ENCODE peak calls at places on chromosomes 3 and 15, in five cellular contexts. F, A, K, D and R are unnamed samples. For H3K9me3, the result is how much of the 10 kb centered on the place peaks cover.

GRCh38 chr3:126618021-126618420 is 36.9 kb downstream of the TXNRD3 start:
- DNase-seq in A (no peak), F (no peak), K (no peak), D (no peak), R (no peak)

GRCh38 chr3:130779031-130779430 is 32.4 kb upstream of the PIK3R4 start:
- DNase-seq in F (no peak), K (no peak), A (no peak), D (no peak), R (no peak)

GRCh38 chr3:13622356-13622755 is 73.4 kb downstream of the FBLN2 start:
- DNase-seq in D (no peak), F (no peak), K (no peak), A (no peak), R (no peak)

GRCh38 chr3:185330644-185331043 is 32.3 kb upstream of the MAP3K13 start:
- DNase-seq in K (no peak), A (peak), D (no peak), F (no peak), R (no peak)

GRCh38 chr3:51539291-51539891 is 872 bp downstream of the RAD54L2 start:
- DNase-seq in F (peak), K (no peak), A (no peak), D (no peak), R (no peak)

GRCh38 chr3:13105181-13105580 is 32.0 kb upstream of the IQSEC1 start:
- DNase-seq in K (no peak), A (no peak), D (no peak), F (peak), R (no peak)

GRCh38 chr3:127600749-127601456 is 2.7 kb downstream of the MCM2 start:
- DNase-seq in K (no peak), D (no peak), A (no peak), F (no peak), R (no peak)

GRCh38 chr3:44761347-44762169 is at the start of the genes KIAA1143 and KIF15:
- DNase-seq in F (peak), A (peak), D (peak), K (peak), R (peak)

GRCh38 chr15:99565031-99565280 is 828 bp upstream of the MEF2A start:
- DNase-seq in A (no peak), F (no peak), D (no peak), K (no peak), R (no peak)

GRCh38 chr3:12904951-12905315 is 63.6 kb upstream of the RPL32 start:
- DNase-seq in F (no peak), K (no peak), D (no peak), A (no peak), R (no peak)

GRCh38 chr3:37945407-37945802 is 45.2 kb upstream of the VILL start:
- DNase-seq in F (no peak), D (no peak), K (no peak), A (no peak), R (no peak)

GRCh38 chr3:187616307-187616939 is 53.8 kb downstream of the SST start:
- DNase-seq in D (no peak), K (no peak), F (peak), A (peak), R (peak)

GRCh38 chr3:97940034-97940433 is 32.2 kb downstream of the RIOX2 start:
- DNase-seq in K (no peak), F (no peak), A (no peak), D (no peak), R (no peak)
- H3K9me3 ChIP-seq in K (under half), F (under half), A (under half), D (under half), R (under half)

DNA sequence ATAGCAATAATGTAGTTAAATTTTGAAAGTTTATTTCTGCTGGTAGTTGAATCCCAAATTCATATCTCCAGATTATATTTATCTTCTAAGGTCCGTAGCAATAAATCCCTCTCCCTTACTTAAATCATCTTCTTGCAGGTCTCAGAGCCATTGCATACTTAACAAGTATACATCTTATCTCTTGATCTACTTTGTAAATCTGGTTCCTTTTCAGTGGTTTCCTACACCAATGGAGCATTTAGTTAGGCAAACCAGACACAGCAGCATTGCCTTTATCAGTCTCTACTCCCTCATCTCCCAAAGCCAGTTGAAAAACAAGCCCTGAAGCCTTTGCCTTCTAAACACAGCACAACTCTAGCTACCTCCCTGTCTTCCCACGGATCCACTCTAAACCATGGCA is 440.9 kb downstream of the CNTN6 start:
- DNase-seq in D (no peak), F (no peak), A (no peak), K (no peak), R (no peak)
- H3K9me3 ChIP-seq in D (under half), F (under half), A (under half), K (under half), R (under half)

GRCh38 chr3:5172018-5172417 is 15.5 kb upstream of the EDEM1 start:
- DNase-seq in D (no peak), K (no peak), A (no peak), F (no peak), R (no peak)

GRCh38 chr3:5170975-5171374 is 16.5 kb upstream of the EDEM1 start:
- DNase-seq in A (no peak), K (no peak), F (no peak), D (no peak), R (no peak)

GRCh38 chr3:5166846-5167245 is 20.7 kb upstream of the EDEM1 start:
- DNase-seq in F (no peak), K (no peak), A (no peak), D (no peak), R (no peak)

GRCh38 chr3:5165698-5166097 is 21.8 kb upstream of the EDEM1 start:
- DNase-seq in F (no peak), A (no peak), D (no peak), K (no peak), R (no peak)

GRCh38 chr3:5168110-5168509 is 19.4 kb upstream of the EDEM1 start:
- DNase-seq in K (no peak), D (no peak), F (no peak), A (no peak), R (no peak)
- H3K9me3 ChIP-seq in K (under half), D (under half), F (under half), A (under half), R (under half)

DNA sequence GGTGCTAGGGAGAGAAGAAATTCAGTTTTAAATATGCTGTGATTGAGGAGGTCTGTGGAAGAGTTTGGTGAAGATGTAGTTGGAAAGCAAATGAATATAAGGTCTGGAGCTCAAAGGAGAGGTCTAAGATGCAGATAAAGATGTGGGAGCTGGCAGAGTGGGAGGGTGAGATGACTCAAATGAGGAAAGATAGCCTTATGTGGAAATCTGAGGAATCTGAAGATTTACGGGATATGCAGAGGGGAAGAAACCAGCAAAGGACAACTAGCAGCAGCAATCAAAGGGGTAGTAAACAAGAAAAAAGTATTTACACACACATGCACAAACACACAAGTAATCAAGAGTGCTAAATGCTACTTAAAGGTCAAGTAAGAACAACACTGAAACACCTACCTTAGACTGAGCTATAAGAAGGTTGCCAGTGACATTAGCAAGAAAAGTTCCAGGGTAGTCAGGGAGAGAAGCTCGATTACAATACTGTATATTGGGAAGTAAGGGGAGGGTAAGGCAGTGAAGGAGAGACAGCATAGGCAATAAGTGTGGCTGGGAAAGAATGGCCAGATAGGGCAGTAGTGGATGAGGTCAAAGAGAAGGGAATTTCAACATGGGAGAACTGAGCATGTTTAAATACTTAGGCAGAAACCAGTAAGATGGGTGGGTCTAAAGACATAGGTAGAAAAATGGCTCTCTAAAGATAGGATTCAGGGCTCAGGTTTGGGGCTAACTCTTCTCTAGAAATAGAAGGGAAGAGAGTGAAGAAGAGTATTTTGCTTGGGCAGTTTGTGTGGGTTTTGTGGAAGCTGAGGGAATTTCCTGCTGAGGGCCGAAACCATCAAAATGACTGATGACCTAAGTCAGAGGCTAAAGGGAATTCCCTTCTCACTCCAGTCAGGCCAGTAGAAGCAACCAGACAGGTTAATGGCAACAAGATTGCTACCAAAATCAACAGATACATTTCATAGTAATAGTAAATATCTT is 8.9 kb downstream of the CMTM6 start:
- DNase-seq in A (no peak), F (no peak), D (no peak), K (no peak), R (no peak)
- H3K9me3 ChIP-seq in A (under half), F (under half), D (under half), K (under half), R (under half)

GRCh38 chr15:26572606-26573350 is 200.1 kb downstream of the GABRB3 start:
- DNase-seq in A (no peak), K (no peak), F (no peak), D (no peak), R (no peak)
- H3K9me3 ChIP-seq in A (under half), K (under half), F (under half), D (under half), R (under half)

DNA sequence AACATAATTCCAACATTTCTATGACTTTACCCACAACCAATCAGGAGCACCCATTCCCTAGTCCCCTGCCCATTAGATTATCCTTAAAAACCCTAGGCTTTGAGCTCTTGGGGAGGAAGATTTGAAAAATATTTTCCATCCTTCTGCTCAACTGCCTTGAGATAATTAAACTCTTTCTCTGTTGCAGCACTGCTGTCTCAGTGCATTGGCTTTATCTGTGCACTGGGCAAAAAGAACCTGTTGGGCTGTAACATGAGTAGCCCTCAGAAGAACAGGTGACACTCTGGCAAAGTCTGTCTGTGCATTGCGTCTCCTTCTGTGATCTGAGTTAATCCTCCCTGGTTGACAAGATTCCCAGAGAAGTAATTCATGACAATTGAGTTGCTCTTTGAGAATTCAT is 83.9 kb downstream of the ZMAT3 start:
- DNase-seq in K (no peak), D (no peak), F (no peak), A (no peak), R (no peak)
- H3K9me3 ChIP-seq in K (half or more), D (under half), F (under half), A (half or more), R (under half)

DNA sequence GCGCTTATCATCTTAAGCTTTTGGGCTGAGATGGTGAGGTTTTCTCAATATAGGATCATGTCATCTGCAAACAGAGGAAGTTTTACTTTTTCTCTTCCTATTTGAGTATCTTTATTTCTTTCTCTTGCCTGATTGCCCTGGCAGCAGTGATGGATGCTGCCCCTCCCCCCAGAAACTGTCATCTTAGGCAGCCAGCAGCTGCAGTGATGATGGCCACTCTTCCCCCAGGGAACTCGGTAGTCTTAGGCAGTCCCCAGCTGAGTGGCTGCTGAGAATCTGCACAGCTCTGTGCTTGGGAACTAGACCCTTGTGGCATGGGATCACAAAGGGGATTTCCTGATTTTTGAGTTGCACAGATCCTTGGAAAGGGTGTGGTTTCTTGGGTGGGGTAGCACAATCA is 791.1 kb upstream of the ALCAM start:
- DNase-seq in D (no peak), F (no peak), A (no peak), K (no peak), R (no peak)
- H3K9me3 ChIP-seq in D (under half), F (under half), A (under half), K (half or more), R (under half)

DNA sequence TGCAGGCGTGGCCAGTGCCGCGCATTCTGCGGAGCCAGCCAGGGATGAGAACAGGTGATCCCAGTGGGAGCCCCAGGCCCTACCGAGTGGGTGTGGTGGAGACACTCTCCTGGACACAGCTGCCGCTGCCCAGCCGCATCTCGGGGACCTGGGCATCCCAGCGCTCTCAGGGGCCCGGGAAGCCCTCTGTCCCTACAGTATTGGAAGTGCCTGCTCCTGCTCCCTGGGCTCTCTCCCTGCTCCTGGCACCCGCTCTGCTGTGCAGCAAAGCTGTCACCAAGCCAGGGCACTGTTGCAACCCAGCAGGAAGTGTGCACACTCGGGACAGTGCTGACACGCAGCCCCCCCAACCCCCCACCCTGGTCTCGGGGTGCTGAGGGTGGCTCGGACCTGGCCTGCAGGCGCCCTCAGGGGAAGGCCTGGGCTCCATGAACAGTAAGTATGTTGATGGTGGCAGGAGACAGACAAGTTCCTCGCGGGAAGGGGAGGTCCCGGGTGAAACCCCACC is 1177.4 kb upstream of the GBE1 start:
- DNase-seq in K (no peak), A (no peak), D (peak), F (no peak), R (no peak)
- H3K9me3 ChIP-seq in K (under half), A (under half), D (under half), F (under half), R (under half)

GRCh38 chr3:7315037-7315436 is 454.1 kb downstream of the GRM7 start:
- DNase-seq in K (no peak), F (no peak), D (no peak), A (no peak), R (no peak)
- H3K9me3 ChIP-seq in K (under half), F (under half), D (under half), A (under half), R (under half)

DNA sequence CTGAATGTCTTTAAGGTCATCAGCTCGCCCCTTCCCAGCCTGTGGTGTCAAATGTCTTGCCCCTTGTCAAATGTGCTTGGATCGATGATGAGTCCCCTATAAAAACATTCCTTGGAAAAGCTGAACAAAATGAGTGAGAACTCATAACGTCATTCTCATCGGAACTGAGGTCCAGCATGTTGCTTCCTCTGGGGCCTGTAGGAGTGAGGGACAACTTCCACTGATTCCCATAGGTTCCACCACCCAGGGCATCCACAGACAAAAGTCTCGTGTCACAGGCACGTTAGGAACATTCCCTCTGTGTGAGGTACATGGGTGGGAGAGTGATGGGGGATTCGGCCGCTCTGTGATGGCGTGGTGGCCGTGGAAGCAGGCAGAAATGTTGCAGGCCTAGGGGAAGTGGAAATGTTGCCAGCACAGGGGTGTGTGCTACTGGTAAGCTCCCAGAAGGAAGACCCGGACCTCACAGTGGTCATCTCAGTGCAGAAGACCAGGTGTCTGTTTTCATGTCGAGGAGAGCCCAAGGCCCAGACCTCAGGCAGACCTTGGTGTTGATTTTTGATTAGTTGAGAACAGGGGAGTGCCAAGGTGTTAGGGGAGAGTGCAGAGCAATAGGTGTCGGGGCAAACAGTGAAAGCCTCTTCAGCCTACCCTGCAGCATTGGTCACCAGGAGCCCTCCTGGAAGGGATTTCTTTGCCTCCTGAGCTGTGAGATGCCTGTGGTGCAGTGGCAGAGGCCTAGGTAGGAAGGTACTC is 96.8 kb downstream of the SNRPN start:
- DNase-seq in K (no peak), A (no peak), D (no peak), F (no peak), R (no peak)
- H3K9me3 ChIP-seq in K (half or more), A (half or more), D (under half), F (under half), R (under half)